ENCODE peak calls at places on chromosomes 4 and X, in six cellular contexts. One of them, this sample, is unnamed.

GRCh38 chrX:39206746-39207145 is 405.5 kb downstream of the MID1IP1 start:
- DNase-seq in upper lobe of right lung: no peak
- DNase-seq in heart right ventricle: no peak
- DNase-seq in colonic mucosa: no peak
- DNase-seq in fibroblast of lung: no peak
- DNase-seq in right cardiac atrium: no peak
- DNase-seq in this sample: no peak

GRCh38 chrX:73903941-73904340 is 340.9 kb downstream of the CHIC1 start:
- DNase-seq in right cardiac atrium: no peak
- DNase-seq in colonic mucosa: no peak
- DNase-seq in heart right ventricle: no peak
- DNase-seq in upper lobe of right lung: no peak
- DNase-seq in fibroblast of lung: no peak
- DNase-seq in this sample: no peak

GRCh38 chrX:121642415-121642814 is 595.0 kb downstream of the GLUD2 start:
- DNase-seq in upper lobe of right lung: no peak
- DNase-seq in colonic mucosa: no peak
- DNase-seq in right cardiac atrium: no peak
- DNase-seq in heart right ventricle: no peak
- DNase-seq in fibroblast of lung: peak
- DNase-seq in this sample: no peak

GRCh38 chr4:8410641-8411271 is 29.8 kb downstream of the ACOX3 start:
- DNase-seq in upper lobe of right lung: no peak
- DNase-seq in colonic mucosa: peak
- DNase-seq in fibroblast of lung: peak
- DNase-seq in right cardiac atrium: peak
- DNase-seq in heart right ventricle: peak
- DNase-seq in this sample: peak

GRCh38 chr4:140071806-140072205 is 82.2 kb downstream of the MAML3 start:
- DNase-seq in heart right ventricle: no peak
- DNase-seq in fibroblast of lung: peak
- DNase-seq in right cardiac atrium: peak
- DNase-seq in colonic mucosa: no peak
- DNase-seq in upper lobe of right lung: no peak
- DNase-seq in this sample: peak

GRCh38 chr4:185566972-185567749 is 31.9 kb upstream of the PDLIM3 start:
- DNase-seq in right cardiac atrium: peak
- DNase-seq in upper lobe of right lung: no peak
- DNase-seq in colonic mucosa: no peak
- DNase-seq in heart right ventricle: no peak
- DNase-seq in fibroblast of lung: peak
- DNase-seq in this sample: no peak

GRCh38 chr4:147194107-147194506 is 248.4 kb upstream of the TTC29 start:
- DNase-seq in upper lobe of right lung: no peak
- DNase-seq in right cardiac atrium: peak
- DNase-seq in fibroblast of lung: peak
- DNase-seq in heart right ventricle: no peak
- DNase-seq in colonic mucosa: no peak
- DNase-seq in this sample: no peak

GRCh38 chrX:64204252-64204651 is 1.3 kb downstream of the AMER1 start:
- DNase-seq in right cardiac atrium: peak
- DNase-seq in fibroblast of lung: peak
- DNase-seq in colonic mucosa: peak
- DNase-seq in heart right ventricle: peak
- DNase-seq in upper lobe of right lung: peak
- DNase-seq in this sample: peak

GRCh38 chrX:55758033-55758432 is 40.5 kb downstream of the RRAGB start:
- DNase-seq in colonic mucosa: no peak
- DNase-seq in heart right ventricle: no peak
- DNase-seq in right cardiac atrium: no peak
- DNase-seq in upper lobe of right lung: no peak
- DNase-seq in fibroblast of lung: peak
- DNase-seq in this sample: no peak

GRCh38 chrX:73855546-73855945 is 292.5 kb downstream of the CHIC1 start:
- DNase-seq in colonic mucosa: peak
- DNase-seq in heart right ventricle: peak
- DNase-seq in upper lobe of right lung: no peak
- DNase-seq in fibroblast of lung: peak
- DNase-seq in right cardiac atrium: peak
- DNase-seq in this sample: peak

GRCh38 chr4:111811661-111812060 is 333.6 kb upstream of the FAM241A start:
- DNase-seq in upper lobe of right lung: no peak
- DNase-seq in heart right ventricle: no peak
- DNase-seq in fibroblast of lung: no peak
- DNase-seq in right cardiac atrium: no peak
- DNase-seq in colonic mucosa: no peak
- DNase-seq in this sample: no peak

GRCh38 chrX:117854806-117855205 is 261.8 kb downstream of the KLHL13 start:
- DNase-seq in right cardiac atrium: no peak
- DNase-seq in fibroblast of lung: no peak
- DNase-seq in colonic mucosa: no peak
- DNase-seq in heart right ventricle: no peak
- DNase-seq in upper lobe of right lung: no peak
- DNase-seq in this sample: no peak

GRCh38 chrX:18877472-18877871 is 106.4 kb downstream of the PHKA2 start:
- DNase-seq in fibroblast of lung: no peak
- DNase-seq in colonic mucosa: no peak
- DNase-seq in heart right ventricle: no peak
- DNase-seq in right cardiac atrium: no peak
- DNase-seq in upper lobe of right lung: no peak
- DNase-seq in this sample: no peak

GRCh38 chr4:31461425-31461824 is 741.3 kb downstream of the PCDH7 start:
- DNase-seq in fibroblast of lung: peak
- DNase-seq in heart right ventricle: no peak
- DNase-seq in upper lobe of right lung: no peak
- DNase-seq in right cardiac atrium: no peak
- DNase-seq in colonic mucosa: no peak
- DNase-seq in this sample: no peak

GRCh38 chrX:100874240-100874798 is at the start of gene NOX1:
- DNase-seq in upper lobe of right lung: no peak
- DNase-seq in right cardiac atrium: no peak
- DNase-seq in heart right ventricle: no peak
- DNase-seq in fibroblast of lung: no peak
- DNase-seq in colonic mucosa: peak
- DNase-seq in this sample: peak

GRCh38 chr4:179163147-179163546 is 1720.9 kb upstream of the AGA start:
- DNase-seq in upper lobe of right lung: no peak
- DNase-seq in fibroblast of lung: no peak
- DNase-seq in colonic mucosa: no peak
- DNase-seq in heart right ventricle: no peak
- DNase-seq in right cardiac atrium: no peak
- DNase-seq in this sample: no peak

GRCh38 chrX:100289159-100289558 is 120.9 kb downstream of the PCDH19 start:
- DNase-seq in colonic mucosa: no peak
- DNase-seq in heart right ventricle: no peak
- DNase-seq in right cardiac atrium: no peak
- DNase-seq in fibroblast of lung: no peak
- DNase-seq in upper lobe of right lung: no peak
- DNase-seq in this sample: no peak

GRCh38 chrX:73851014-73852009 is 288.3 kb downstream of the CHIC1 start:
- DNase-seq in fibroblast of lung: peak
- DNase-seq in colonic mucosa: peak
- DNase-seq in right cardiac atrium: peak
- DNase-seq in upper lobe of right lung: no peak
- DNase-seq in heart right ventricle: no peak
- DNase-seq in this sample: peak

GRCh38 chr4:154527308-154527707 is 22.9 kb downstream of the PLRG1 start:
- DNase-seq in colonic mucosa: no peak
- DNase-seq in fibroblast of lung: no peak
- DNase-seq in heart right ventricle: no peak
- DNase-seq in right cardiac atrium: no peak
- DNase-seq in upper lobe of right lung: no peak
- DNase-seq in this sample: no peak

GRCh38 chr4:154529737-154530136 is 20.5 kb downstream of the PLRG1 start:
- DNase-seq in right cardiac atrium: no peak
- DNase-seq in colonic mucosa: no peak
- DNase-seq in upper lobe of right lung: no peak
- DNase-seq in fibroblast of lung: peak
- DNase-seq in heart right ventricle: no peak
- DNase-seq in this sample: no peak

GRCh38 chr4:154528866-154529265 is 21.3 kb downstream of the PLRG1 start:
- DNase-seq in upper lobe of right lung: no peak
- DNase-seq in colonic mucosa: no peak
- DNase-seq in right cardiac atrium: no peak
- DNase-seq in fibroblast of lung: peak
- DNase-seq in heart right ventricle: no peak
- DNase-seq in this sample: no peak

GRCh38 chr4:154526151-154526550 is 24.0 kb downstream of the PLRG1 start:
- DNase-seq in fibroblast of lung: no peak
- DNase-seq in right cardiac atrium: no peak
- DNase-seq in heart right ventricle: no peak
- DNase-seq in colonic mucosa: no peak
- DNase-seq in upper lobe of right lung: no peak
- DNase-seq in this sample: no peak
- H3K27ac ChIP-seq in fibroblast of lung: no peak
- H3K27ac ChIP-seq in right cardiac atrium: no peak
- H3K27ac ChIP-seq in heart right ventricle: no peak
- H3K27ac ChIP-seq in colonic mucosa: no peak
- H3K27ac ChIP-seq in upper lobe of right lung: no peak
- H3K27ac ChIP-seq in this sample: no peak

GRCh38 chr4:6360385-6360784 is 90.7 kb downstream of the WFS1 start:
- DNase-seq in right cardiac atrium: peak
- DNase-seq in heart right ventricle: no peak
- DNase-seq in upper lobe of right lung: no peak
- DNase-seq in fibroblast of lung: peak
- DNase-seq in colonic mucosa: no peak
- DNase-seq in this sample: no peak

GRCh38 chr4:6362896-6363295 is 93.2 kb downstream of the WFS1 start:
- DNase-seq in right cardiac atrium: peak
- DNase-seq in upper lobe of right lung: no peak
- DNase-seq in heart right ventricle: peak
- DNase-seq in fibroblast of lung: peak
- DNase-seq in colonic mucosa: peak
- DNase-seq in this sample: no peak

GRCh38 chr4:6364146-6364545 is 94.5 kb downstream of the WFS1 start:
- DNase-seq in heart right ventricle: no peak
- DNase-seq in fibroblast of lung: no peak
- DNase-seq in colonic mucosa: no peak
- DNase-seq in right cardiac atrium: no peak
- DNase-seq in upper lobe of right lung: no peak
- DNase-seq in this sample: no peak

GRCh38 chr4:6361076-6361784 is 91.6 kb downstream of the WFS1 start:
- DNase-seq in colonic mucosa: no peak
- DNase-seq in right cardiac atrium: no peak
- DNase-seq in fibroblast of lung: no peak
- DNase-seq in heart right ventricle: no peak
- DNase-seq in upper lobe of right lung: no peak
- DNase-seq in this sample: no peak

DNA sequence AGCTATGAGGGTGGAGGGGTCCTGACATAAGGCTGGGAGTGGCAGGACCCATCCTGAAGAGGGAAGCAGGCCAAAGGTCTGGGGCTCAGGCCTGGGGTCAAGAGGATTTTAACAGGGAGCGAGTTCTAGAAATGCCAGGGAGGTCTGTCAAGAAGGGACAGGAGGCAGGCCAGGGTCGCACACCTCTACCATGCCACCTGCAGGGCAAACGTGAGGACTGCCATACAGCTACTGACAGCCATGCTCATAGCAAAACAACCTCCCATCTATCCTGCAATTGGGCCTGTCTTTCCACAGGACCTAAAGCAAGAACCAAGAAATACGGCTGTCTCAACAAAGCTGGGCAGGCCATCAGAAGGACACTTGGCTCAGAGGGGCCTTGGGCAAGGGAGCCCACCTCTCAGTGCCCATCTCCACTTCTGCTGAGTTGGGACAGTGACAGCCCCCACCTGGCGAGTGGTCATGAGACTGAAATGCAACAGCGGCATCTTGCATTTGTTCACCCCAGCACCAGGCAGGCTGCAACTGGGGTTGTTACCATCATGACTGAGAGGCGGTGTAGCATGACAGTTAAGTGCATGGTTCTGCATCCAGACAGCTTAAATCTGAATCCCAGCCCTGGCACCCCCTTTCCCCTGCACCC is 92.7 kb downstream of the WFS1 start:
- DNase-seq in heart right ventricle: no peak
- DNase-seq in colonic mucosa: no peak
- DNase-seq in fibroblast of lung: no peak
- DNase-seq in upper lobe of right lung: no peak
- DNase-seq in right cardiac atrium: peak
- DNase-seq in this sample: no peak
- H3K27ac ChIP-seq in heart right ventricle: no peak
- H3K27ac ChIP-seq in colonic mucosa: no peak
- H3K27ac ChIP-seq in fibroblast of lung: no peak
- H3K27ac ChIP-seq in upper lobe of right lung: no peak
- H3K27ac ChIP-seq in right cardiac atrium: no peak
- H3K27ac ChIP-seq in this sample: no peak

GRCh38 chr4:36283912-36284465 is 2.6 kb downstream of the DTHD1 start:
- DNase-seq in heart right ventricle: no peak
- DNase-seq in upper lobe of right lung: no peak
- DNase-seq in colonic mucosa: no peak
- DNase-seq in right cardiac atrium: no peak
- DNase-seq in fibroblast of lung: no peak
- DNase-seq in this sample: no peak

GRCh38 chr4:36278789-36279188 is 2.6 kb upstream of the DTHD1 start:
- DNase-seq in fibroblast of lung: no peak
- DNase-seq in upper lobe of right lung: no peak
- DNase-seq in heart right ventricle: no peak
- DNase-seq in right cardiac atrium: no peak
- DNase-seq in colonic mucosa: no peak
- DNase-seq in this sample: no peak

GRCh38 chr4:36281384-36282106 is at the start of gene DTHD1:
- DNase-seq in right cardiac atrium: no peak
- DNase-seq in colonic mucosa: no peak
- DNase-seq in upper lobe of right lung: no peak
- DNase-seq in heart right ventricle: no peak
- DNase-seq in fibroblast of lung: peak
- DNase-seq in this sample: no peak

GRCh38 chr4:36277533-36277932 is 3.9 kb upstream of the DTHD1 start:
- DNase-seq in heart right ventricle: no peak
- DNase-seq in upper lobe of right lung: no peak
- DNase-seq in colonic mucosa: no peak
- DNase-seq in fibroblast of lung: no peak
- DNase-seq in right cardiac atrium: no peak
- DNase-seq in this sample: no peak

DNA sequence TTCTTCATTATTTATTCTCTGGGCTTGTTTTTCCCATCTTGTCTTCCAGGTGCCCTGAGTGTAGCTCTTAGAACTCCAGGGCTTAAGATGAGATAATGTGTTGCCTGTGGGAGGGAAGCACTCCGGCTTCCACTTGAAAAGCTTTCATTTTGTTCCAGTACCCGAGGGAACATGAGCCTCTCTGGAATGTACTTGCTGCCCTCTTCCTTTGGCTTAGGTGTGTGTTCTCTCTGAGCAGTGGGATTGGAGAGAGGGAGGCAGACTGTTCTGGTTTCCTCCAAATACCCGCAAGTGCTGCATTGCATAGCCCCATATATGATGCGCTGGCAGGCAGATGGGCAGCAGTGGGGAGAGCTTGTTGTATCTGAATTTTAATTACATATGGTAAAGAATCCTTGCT is 861 bp upstream of the DTHD1 start:
- DNase-seq in right cardiac atrium: no peak
- DNase-seq in upper lobe of right lung: no peak
- DNase-seq in fibroblast of lung: peak
- DNase-seq in colonic mucosa: no peak
- DNase-seq in heart right ventricle: no peak
- DNase-seq in this sample: no peak
- H3K27ac ChIP-seq in right cardiac atrium: no peak
- H3K27ac ChIP-seq in upper lobe of right lung: no peak
- H3K27ac ChIP-seq in fibroblast of lung: no peak
- H3K27ac ChIP-seq in colonic mucosa: no peak
- H3K27ac ChIP-seq in heart right ventricle: no peak
- H3K27ac ChIP-seq in this sample: no peak

GRCh38 chr4:186808635-186809018 is 85.0 kb upstream of the FAT1 start:
- DNase-seq in fibroblast of lung: peak
- DNase-seq in upper lobe of right lung: no peak
- DNase-seq in heart right ventricle: no peak
- DNase-seq in right cardiac atrium: no peak
- DNase-seq in colonic mucosa: no peak
- DNase-seq in this sample: no peak
- H3K27ac ChIP-seq in fibroblast of lung: no peak
- H3K27ac ChIP-seq in upper lobe of right lung: no peak
- H3K27ac ChIP-seq in heart right ventricle: no peak
- H3K27ac ChIP-seq in right cardiac atrium: no peak
- H3K27ac ChIP-seq in colonic mucosa: no peak
- H3K27ac ChIP-seq in this sample: no peak